ENCODE peak calls at places on chromosomes 16 and 17, in five cellular contexts. T, C, B, V and R are unnamed samples.

GRCh38 chr17:37368577-37368976 is 7.2 kb upstream of the C17orf78 start:
- DNase-seq in T (no peak), C (no peak), B (no peak), V (no peak), R (no peak)

GRCh38 chr16:57533618-57534336 is 2.6 kb downstream of the CCDC102A start:
- DNase-seq in T (no peak), C (no peak), V (no peak), B (no peak), R (no peak)

GRCh38 chr17:58997756-58998553 is 108.7 kb downstream of the TRIM37 start:
- DNase-seq in T (no peak), B (no peak), C (no peak), V (no peak), R (no peak)

GRCh38 chr17:36731091-36731490 is 129.7 kb downstream of the MRM1 start:
- DNase-seq in C (no peak), T (no peak), V (no peak), B (no peak), R (no peak)

GRCh38 chr16:30747331-30747730 is 894 bp upstream of the PHKG2 start:
- DNase-seq in T (no peak), V (no peak), C (no peak), B (no peak), R (no peak)

GRCh38 chr17:7610641-7611040 is 4.1 kb downstream of the FXR2 start:
- DNase-seq in V (no peak), T (no peak), B (no peak), C (no peak), R (no peak)

GRCh38 chr17:14784997-14785696 is 480.0 kb downstream of the PMP22 start:
- DNase-seq in V (no peak), B (no peak), T (no peak), C (peak), R (peak)

GRCh38 chr16:46996391-46996790 is 22.9 kb upstream of the DNAJA2 start:
- DNase-seq in V (no peak), B (no peak), T (no peak), C (no peak), R (peak)

GRCh38 chr16:3983081-3983520 is 102.6 kb upstream of the CREBBP start:
- DNase-seq in B (no peak), C (peak), V (peak), T (peak), R (peak)

GRCh38 chr17:82228842-82229685 is at the start of gene SLC16A3:
- DNase-seq in C (no peak), T (no peak), V (no peak), B (no peak), R (peak)

GRCh38 chr17:39393732-39394131 is 7.7 kb downstream of the FBXL20 start:
- DNase-seq in V (no peak), B (no peak), C (no peak), T (no peak), R (no peak)

GRCh38 chr16:66480265-66481080 is 53.4 kb downstream of the BEAN1 start:
- DNase-seq in T (no peak), C (peak), V (no peak), B (no peak), R (no peak)

GRCh38 chr17:3531266-3532101 is 26.1 kb downstream of the TRPV3 start:
- DNase-seq in C (no peak), V (no peak), B (no peak), T (no peak), R (no peak)

GRCh38 chr16:21952040-21952792 is 945 bp upstream of the UQCRC2 start:
- DNase-seq in B (peak), V (peak), C (peak), T (peak), R (peak)

GRCh38 chr16:84990782-84991181 is 20.6 kb downstream of the ZDHHC7 start:
- DNase-seq in B (no peak), C (no peak), T (no peak), V (no peak), R (no peak)

GRCh38 chr16:25838724-25839186 is 147.0 kb downstream of the HS3ST4 start:
- DNase-seq in B (peak), V (peak), T (peak), C (peak), R (peak)

GRCh38 chr17:39808409-39808997 is 55.6 kb downstream of the IKZF3 start:
- DNase-seq in V (no peak), C (no peak), T (no peak), B (no peak), R (no peak)

GRCh38 chr17:869067-869466 is 86.9 kb downstream of the MRM3 start:
- DNase-seq in V (no peak), C (no peak), T (no peak), B (no peak), R (no peak)

GRCh38 chr17:6254036-6254435 is 180.9 kb downstream of the AIPL1 start:
- DNase-seq in B (no peak), C (no peak), V (no peak), T (no peak), R (no peak)

GRCh38 chr17:50495918-50496317 is 12.3 kb upstream of the MYCBPAP start:
- DNase-seq in T (no peak), V (no peak), C (no peak), B (no peak), R (no peak)

GRCh38 chr17:36667922-36668321 is 66.5 kb downstream of the MRM1 start:
- DNase-seq in T (no peak), B (no peak), C (no peak), V (no peak), R (no peak)

GRCh38 chr16:88102597-88102996 is 151.4 kb downstream of the BANP start:
- DNase-seq in T (no peak), B (no peak), V (no peak), C (no peak), R (no peak)

GRCh38 chr16:59645194-59645593 is 911.1 kb upstream of the GOT2 start:
- DNase-seq in C (no peak), T (no peak), V (no peak), B (no peak), R (no peak)

GRCh38 chr17:38982858-38983746 is 15.9 kb upstream of the FBXO47 start:
- DNase-seq in B (peak), T (peak), V (peak), C (peak), R (peak)

GRCh38 chr17:14152726-14153125 is 83.4 kb downstream of the COX10 start:
- DNase-seq in T (no peak), C (no peak), V (no peak), B (no peak), R (no peak)

GRCh38 chr17:60082946-60083471 is 4.3 kb upstream of the HEATR6 start:
- DNase-seq in B (no peak), C (no peak), V (no peak), T (no peak), R (no peak)

GRCh38 chr17:2067559-2067958 is 12.7 kb downstream of the HIC1 start:
- DNase-seq in V (no peak), C (no peak), T (no peak), B (no peak), R (no peak)

GRCh38 chr16:64437706-64438329 is 684.0 kb downstream of the CDH11 start:
- DNase-seq in V (no peak), T (no peak), B (no peak), C (no peak), R (no peak)

GRCh38 chr16:4213721-4214120 is 28.2 kb downstream of the SRL start:
- DNase-seq in B (no peak), V (no peak), T (no peak), C (no peak), R (no peak)

GRCh38 chr17:79925242-79925957 is 86.2 kb upstream of the CBX4 start:
- DNase-seq in V (peak), B (no peak), C (no peak), T (no peak), R (peak)
- TF ChIP-seq CTCF in V (no peak), B (no peak), C (peak), T (no peak), R (no peak)

DNA sequence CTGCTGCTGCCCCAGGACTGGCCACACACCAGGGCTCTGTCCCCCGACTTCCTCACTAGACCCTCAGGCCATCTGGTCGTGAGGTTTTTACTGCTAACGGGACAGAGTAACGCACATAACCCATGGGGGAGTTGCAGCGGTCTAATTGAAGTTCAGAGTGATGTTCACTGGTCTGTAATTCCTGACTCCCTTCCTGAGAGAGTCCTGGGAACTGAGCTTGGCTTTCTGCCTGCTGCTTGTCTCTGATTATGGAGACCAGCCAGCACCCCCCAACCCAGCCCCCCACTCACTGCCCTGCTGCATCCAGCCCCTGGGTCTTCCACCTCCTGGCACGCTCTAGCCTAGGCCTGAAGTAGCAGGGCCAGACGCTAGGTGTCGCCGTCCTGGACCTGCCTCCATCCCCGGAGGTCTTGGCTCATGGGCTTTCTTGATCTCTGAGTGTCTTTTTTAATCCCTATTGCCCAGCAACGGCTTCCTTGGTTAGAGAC is 192.9 kb downstream of the CCDC182 start:
- DNase-seq in T (peak), B (no peak), V (no peak), C (no peak), R (peak)
- TF ChIP-seq JUNB in T (no peak), B (no peak), V (no peak), C (no peak), R (no peak)

GRCh38 chr17:17433260-17433659 is 43.5 kb upstream of the MED9 start:
- DNase-seq in B (no peak), T (no peak), C (peak), V (no peak), R (peak)

GRCh38 chr17:17434477-17434876 is 42.3 kb upstream of the MED9 start:
- DNase-seq in C (no peak), T (no peak), B (no peak), V (no peak), R (no peak)

GRCh38 chr17:17437461-17437860 is 39.3 kb upstream of the MED9 start:
- DNase-seq in B (no peak), C (no peak), V (no peak), T (no peak), R (no peak)

GRCh38 chr17:17437893-17438292 is 38.9 kb upstream of the MED9 start:
- DNase-seq in V (no peak), B (no peak), C (no peak), T (no peak), R (no peak)

DNA sequence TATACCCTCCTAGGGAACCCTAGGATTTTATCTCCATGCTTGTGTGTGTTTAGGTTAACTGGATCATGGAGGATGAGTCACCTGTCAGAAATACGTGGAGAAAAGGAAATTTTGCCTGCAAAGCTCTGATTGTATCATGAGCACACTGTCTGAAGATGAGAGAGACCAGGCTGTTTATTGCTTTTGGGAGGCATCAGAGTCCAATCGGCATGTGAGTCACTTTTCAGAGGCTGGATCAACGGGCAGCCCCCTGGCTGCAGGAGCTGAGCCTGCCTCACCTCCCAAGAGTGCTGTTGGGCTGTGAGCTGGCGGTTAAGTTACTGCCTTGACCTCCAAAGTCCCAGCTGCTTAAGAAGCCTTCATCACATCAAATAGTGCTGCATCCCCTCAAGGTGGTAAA is 41.5 kb upstream of the MED9 start:
- DNase-seq in V (peak), C (peak), B (no peak), T (no peak), R (no peak)
- TF ChIP-seq CTCF in V (no peak), C (peak), B (no peak), T (no peak), R (no peak)

GRCh38 chr16:12341423-12341822 is 364.9 kb downstream of the SNX29 start:
- DNase-seq in V (no peak), B (no peak), C (peak), T (no peak), R (no peak)

GRCh38 chr16:12336158-12336557 is 359.6 kb downstream of the SNX29 start:
- DNase-seq in C (no peak), T (no peak), V (no peak), B (no peak), R (no peak)

GRCh38 chr16:12340151-12340733 is 363.7 kb downstream of the SNX29 start:
- DNase-seq in V (peak), C (peak), B (no peak), T (peak), R (peak)

GRCh38 chr16:12339686-12340085 is 363.2 kb downstream of the SNX29 start:
- DNase-seq in V (no peak), C (no peak), B (no peak), T (no peak), R (no peak)

DNA sequence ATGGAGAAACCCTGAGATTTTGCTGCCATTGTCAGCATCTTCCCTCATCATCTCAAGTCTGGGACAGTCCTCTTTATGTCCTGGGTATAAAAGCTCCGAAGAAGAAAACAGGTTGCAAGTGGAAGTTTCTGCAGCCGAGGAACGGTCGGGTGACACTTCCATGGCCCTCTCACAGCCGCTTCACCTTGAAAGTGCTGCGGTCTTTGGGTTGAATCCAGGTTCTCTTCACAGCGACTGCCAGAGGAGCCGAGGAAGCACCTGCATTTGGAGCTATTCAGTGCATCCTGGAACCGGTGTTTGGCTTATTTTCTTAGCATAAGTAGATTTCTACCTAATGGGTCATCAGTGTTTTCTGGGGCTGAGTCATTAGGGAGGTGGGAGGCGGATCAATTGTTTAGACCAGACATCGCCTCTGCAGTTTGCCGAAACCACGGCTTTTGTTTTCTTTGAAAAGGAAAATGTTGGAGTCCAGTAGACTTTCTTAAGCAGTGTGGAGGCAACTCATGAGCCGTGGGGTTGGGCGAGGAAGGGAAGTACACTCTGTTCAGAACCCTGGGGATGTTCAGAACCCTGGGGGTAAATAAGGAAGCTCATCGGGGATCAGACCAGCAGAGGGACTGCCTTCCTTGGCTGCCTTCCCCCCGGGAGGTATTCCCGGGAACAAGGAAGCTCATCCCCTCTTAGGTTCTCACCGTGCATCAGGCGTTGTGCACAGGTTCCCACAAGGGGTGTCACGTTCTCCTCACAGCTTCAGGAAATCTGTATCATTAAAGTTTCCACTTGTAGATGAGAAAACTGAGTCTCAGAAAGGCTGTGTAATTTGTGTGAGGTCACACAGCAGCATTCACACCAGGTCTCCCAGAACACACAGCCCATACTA is 361.5 kb downstream of the SNX29 start:
- DNase-seq in B (no peak), T (no peak), C (no peak), V (no peak), R (no peak)
- TF ChIP-seq JUNB in B (no peak), T (no peak), C (no peak), V (no peak), R (no peak)

GRCh38 chr16:29664133-29664912 is 1.3 kb downstream of the SPN start:
- DNase-seq in C (no peak), T (peak), V (no peak), B (no peak), R (no peak)
- TF ChIP-seq CTCF in C (no peak), T (peak), V (no peak), B (peak), R (no peak)

GRCh38 chr16:2971134-2971984 is 2.2 kb downstream of the PAQR4 start:
- DNase-seq in B (no peak), V (no peak), C (no peak), T (no peak), R (no peak)

GRCh38 chr16:2970563-2970962 is 1.4 kb downstream of the PAQR4 start:
- DNase-seq in T (no peak), V (no peak), B (no peak), C (no peak), R (no peak)

GRCh38 chr16:2968738-2969544 is at the start of gene PAQR4:
- DNase-seq in T (peak), B (peak), C (peak), V (peak), R (peak)

GRCh38 chr16:2968368-2968737 is 795 bp upstream of the PAQR4 start:
- DNase-seq in C (no peak), B (no peak), V (no peak), T (no peak), R (peak)

DNA sequence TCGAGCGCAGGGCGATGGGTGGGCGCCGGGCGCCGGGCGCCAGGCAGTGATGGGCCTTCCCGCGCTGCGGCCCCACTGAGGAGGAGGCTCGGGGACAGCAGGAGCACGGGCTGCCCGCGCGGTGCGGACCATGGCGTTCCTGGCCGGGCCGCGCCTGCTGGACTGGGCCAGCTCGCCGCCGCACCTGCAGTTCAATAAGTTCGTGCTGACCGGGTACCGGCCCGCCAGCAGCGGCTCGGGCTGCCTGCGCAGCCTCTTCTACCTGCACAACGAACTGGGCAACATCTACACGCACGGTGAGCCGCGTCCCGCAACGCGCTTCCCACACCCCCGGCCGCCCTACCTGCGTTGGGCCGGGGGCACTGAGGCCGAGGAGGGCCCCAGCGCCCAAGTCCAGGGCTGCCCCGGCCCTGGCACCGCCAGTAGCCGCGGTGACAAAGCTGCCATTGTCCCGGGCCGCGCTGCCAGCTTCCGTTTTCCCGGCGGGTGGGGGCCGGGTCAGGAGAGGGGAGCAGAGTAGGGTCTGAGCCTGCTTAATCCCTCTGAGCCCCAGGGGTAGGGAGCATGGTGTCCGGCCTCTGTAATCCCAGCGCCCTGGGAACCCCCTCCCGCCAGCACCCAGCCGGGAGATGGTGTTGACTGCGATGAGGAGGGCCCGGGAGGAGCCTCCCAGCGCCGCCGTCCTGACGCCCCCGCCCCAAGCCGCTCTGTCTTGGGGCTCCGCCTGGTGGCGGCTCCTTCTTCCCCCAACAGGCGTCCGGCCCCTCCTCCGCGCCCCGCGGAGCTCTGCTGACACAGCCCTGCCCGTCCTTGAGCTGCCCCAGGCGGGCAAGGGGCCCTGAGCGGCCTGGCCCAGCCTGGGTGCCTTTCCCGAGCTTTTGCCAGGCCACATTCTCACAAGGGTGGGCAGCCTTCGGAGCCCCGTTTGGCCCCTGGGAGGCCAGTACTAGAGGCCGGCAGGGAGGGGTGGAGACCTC is 685 bp downstream of the PAQR4 start:
- DNase-seq in C (peak), T (peak), V (peak), B (no peak), R (peak)
- TF ChIP-seq JUNB in C (no peak), T (no peak), V (no peak), B (no peak), R (no peak)

DNA sequence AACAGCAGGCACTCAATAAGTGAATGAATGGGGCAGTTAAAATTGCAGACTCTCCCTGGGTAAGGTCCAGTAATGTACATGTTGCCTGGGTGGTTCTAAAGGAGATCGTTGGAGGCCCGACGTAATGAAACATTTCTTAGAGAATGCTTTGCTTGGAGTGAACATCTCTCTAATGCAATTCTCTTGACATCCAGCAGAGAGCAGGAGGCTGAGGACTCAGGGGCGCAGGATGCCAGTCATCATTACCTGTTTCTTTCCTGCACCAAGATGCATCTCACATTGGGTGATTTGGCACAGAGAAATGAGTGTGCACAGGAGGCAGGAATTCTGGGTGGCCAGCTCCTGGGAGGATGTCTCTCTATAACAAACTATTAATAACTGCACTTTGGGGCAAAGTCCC is 130.3 kb upstream of the RBBP6 start:
- DNase-seq in T (no peak), V (peak), B (no peak), C (no peak), R (peak)
- TF ChIP-seq CTCF in T (peak), V (peak), B (peak), C (peak), R (peak)